ENCODE peak calls at places on chromosome 15, in five cellular contexts. D, Y, C, Z and S are unnamed samples.

GRCh38 chr15:39672184-39672583 is 91.3 kb downstream of the THBS1 start:
- DNase-seq in D (no peak), Z (no peak), C (no peak), Y (no peak), S (no peak)

GRCh38 chr15:101060576-101061551 is 141.7 kb downstream of the LRRK1 start:
- DNase-seq in Y (no peak), C (no peak), D (no peak), Z (no peak), S (no peak)

GRCh38 chr15:27897481-27897880 is 201.6 kb downstream of the OCA2 start:
- DNase-seq in D (no peak), C (no peak), Z (no peak), Y (no peak), S (no peak)

GRCh38 chr15:89091667-89092220 is 3.5 kb downstream of the ABHD2 start:
- DNase-seq in Z (no peak), Y (no peak), C (no peak), D (peak; percentile 33), S (no peak)

GRCh38 chr15:70856884-70857546 is 3.1 kb upstream of the LARP6 start:
- DNase-seq in D (peak; percentile 68), Y (peak; percentile 99), C (no peak), Z (no peak), S (peak; percentile 67)

GRCh38 chr15:39200586-39200985 is 380.3 kb upstream of the THBS1 start:
- DNase-seq in C (no peak), Y (no peak), Z (no peak), D (no peak), S (no peak)

GRCh38 chr15:27256446-27256845 is 285.5 kb downstream of the GABRG3 start:
- DNase-seq in C (no peak), Z (no peak), D (no peak), Y (no peak), S (no peak)

GRCh38 chr15:40452296-40453090 is 11.7 kb downstream of the BAHD1 start:
- DNase-seq in C (no peak), Y (no peak), Z (peak; percentile 25), D (no peak), S (no peak)

GRCh38 chr15:88450125-88450798 is 16.9 kb downstream of the MRPL46 start:
- DNase-seq in C (peak; percentile 44), Y (peak; percentile 25), D (peak; percentile 49), Z (no peak), S (peak; percentile 34)

GRCh38 chr15:49830411-49830810 is 209.6 kb downstream of the DTWD1 start:
- DNase-seq in C (no peak), Y (no peak), Z (no peak), D (no peak), S (no peak)

GRCh38 chr15:88954431-88955277 is 41.5 kb upstream of the MFGE8 start:
- DNase-seq in C (no peak), Z (no peak), D (no peak), Y (no peak), S (no peak)

GRCh38 chr15:31478781-31479221 is 152.2 kb downstream of the KLF13 start:
- DNase-seq in Z (no peak), C (no peak), Y (no peak), D (peak; percentile 25), S (no peak)

GRCh38 chr15:83372434-83372873 is 74.7 kb upstream of the SH3GL3 start:
- DNase-seq in D (no peak), C (no peak), Z (no peak), Y (no peak), S (no peak)

GRCh38 chr15:100759116-100759515 is 120.5 kb upstream of the ALDH1A3 start:
- DNase-seq in Z (no peak), D (no peak), C (no peak), Y (no peak), S (no peak)

GRCh38 chr15:65146438-65146837 is 12.8 kb upstream of the PDCD7 start:
- DNase-seq in Y (no peak), Z (no peak), C (no peak), D (no peak), S (no peak)

GRCh38 chr15:94232107-94232506 is 746 bp downstream of the MCTP2 start:
- DNase-seq in Z (no peak), D (no peak), C (no peak), Y (no peak), S (no peak)

GRCh38 chr15:72242775-72243370 is 11.9 kb upstream of the PKM start:
- DNase-seq in C (no peak), D (no peak), Y (no peak), Z (no peak), S (no peak)

GRCh38 chr15:70257573-70258220 is 160.0 kb upstream of the TLE3 start:
- DNase-seq in D (no peak), C (no peak), Y (no peak), Z (peak; percentile 60), S (no peak)

GRCh38 chr15:68500363-68501317 is 68.7 kb upstream of the ITGA11 start:
- DNase-seq in Z (no peak), D (no peak), Y (no peak), C (no peak), S (no peak)

GRCh38 chr15:44102675-44103254 is 92.3 kb downstream of the FRMD5 start:
- DNase-seq in D (no peak), Y (peak; percentile 97), Z (no peak), C (no peak), S (no peak)

GRCh38 chr15:92951800-92952199 is 51.7 kb downstream of the CHD2 start:
- DNase-seq in D (no peak), Y (no peak), C (no peak), Z (no peak), S (no peak)

GRCh38 chr15:22917556-22917955 is 62.6 kb downstream of the CYFIP1 start:
- DNase-seq in Z (no peak), C (no peak), D (no peak), Y (no peak), S (no peak)

GRCh38 chr15:40449275-40449674 is 8.5 kb downstream of the BAHD1 start:
- DNase-seq in Y (no peak), D (no peak), Z (no peak), C (no peak), S (no peak)

GRCh38 chr15:58864602-58865419 is 68.7 kb downstream of the SLTM start:
- DNase-seq in Z (no peak), D (peak; percentile 65), Y (no peak), C (no peak), S (peak; percentile 75)

GRCh38 chr15:85582076-85582718 is 201.8 kb downstream of the AKAP13 start:
- DNase-seq in C (peak; percentile 49), Z (peak; percentile 65), Y (no peak), D (no peak), S (peak; percentile 66)

GRCh38 chr15:89321521-89322410 is 12.9 kb downstream of the POLG start:
- DNase-seq in D (peak; percentile 87), Y (no peak), Z (no peak), C (no peak), S (no peak)

GRCh38 chr15:56040081-56041035 is 46.9 kb upstream of the NEDD4 start:
- DNase-seq in D (peak; percentile 69), C (no peak), Z (no peak), Y (peak; percentile 81), S (peak; percentile 89)

GRCh38 chr15:69408841-69409240 is 5.3 kb upstream of the KIF23 start:
- DNase-seq in Z (no peak), C (no peak), Y (no peak), D (no peak), S (no peak)

GRCh38 chr15:73240864-73241499 is 127.8 kb downstream of the HCN4 start:
- DNase-seq in Y (no peak), Z (peak; percentile 74), C (peak; percentile 73), D (peak; percentile 65), S (peak; percentile 75)

GRCh38 chr15:47376190-47376589 is 341.1 kb upstream of the SEMA6D start:
- DNase-seq in Y (no peak), C (no peak), D (no peak), Z (no peak), S (no peak)

GRCh38 chr15:47378527-47378926 is 338.8 kb upstream of the SEMA6D start:
- DNase-seq in C (no peak), Z (no peak), Y (no peak), D (no peak), S (no peak)

GRCh38 chr15:47371939-47372338 is 345.4 kb upstream of the SEMA6D start:
- DNase-seq in D (no peak), C (no peak), Z (no peak), Y (no peak), S (no peak)

GRCh38 chr15:47377465-47377864 is 339.8 kb upstream of the SEMA6D start:
- DNase-seq in Y (no peak), C (no peak), D (no peak), Z (no peak), S (no peak)

DNA sequence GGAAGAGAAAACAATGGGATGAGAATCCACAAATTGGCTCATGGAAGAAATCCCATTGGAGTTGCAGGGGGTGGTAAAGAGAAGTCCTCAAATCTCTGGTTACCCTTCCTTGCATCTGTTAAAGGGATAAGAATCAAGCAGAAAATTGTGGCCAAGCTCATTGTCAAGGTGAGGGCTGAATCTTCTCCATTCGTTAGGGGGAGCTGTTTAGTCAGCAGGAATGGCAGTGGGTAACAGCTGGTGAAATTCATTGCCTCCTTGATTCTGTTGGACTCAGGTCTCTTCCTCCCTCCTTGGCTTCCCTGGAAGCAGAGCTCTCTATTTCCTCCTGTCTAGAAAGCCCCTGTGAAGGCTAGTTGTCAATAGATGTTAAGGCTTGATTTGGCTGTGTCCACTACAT is 343.1 kb upstream of the SEMA6D start:
- DNase-seq in C (no peak), Z (no peak), Y (no peak), D (no peak), S (peak; percentile 10)
- TF ChIP-seq CTCF in C (no peak), Z (no peak), Y (peak; percentile 15), D (no peak), S (no peak)

GRCh38 chr15:63501256-63502089 is 2.9 kb upstream of the USP3 start:
- DNase-seq in Y (no peak), Z (peak; percentile 72), D (peak; percentile 89), C (peak; percentile 40), S (peak; percentile 87)
- H3K4me1 ChIP-seq in Y (peaks cover 72% of the 10 kb centered on the region), Z (peaks cover 52% of the 10 kb centered on the region), D (peaks cover 47% of the 10 kb centered on the region), C (peaks cover 78% of the 10 kb centered on the region), S (peaks cover 42% of the 10 kb centered on the region)

GRCh38 chr15:41564286-41564959 is 5.4 kb downstream of the TYRO3 start:
- DNase-seq in Z (no peak), Y (no peak), C (no peak), D (no peak), S (no peak)
- H3K27ac ChIP-seq in Z (no peak overlapping the region), Y (no peak overlapping the region), C (no peak overlapping the region), D (no peak overlapping the region), S (no peak overlapping the region)

GRCh38 chr15:60183366-60183765 is 179.3 kb downstream of the FOXB1 start:
- DNase-seq in C (no peak), Y (no peak), D (no peak), Z (no peak), S (no peak)

GRCh38 chr15:60184579-60184978 is 180.5 kb downstream of the FOXB1 start:
- DNase-seq in C (no peak), D (no peak), Y (no peak), Z (no peak), S (no peak)

GRCh38 chr15:60179786-60180391 is 175.8 kb downstream of the FOXB1 start:
- DNase-seq in Z (peak; percentile 33), Y (peak; percentile 20), D (no peak), C (peak; percentile 24), S (peak; percentile 25)
- TF ChIP-seq CTCF in Z (peak; percentile 79), Y (peak; percentile 83), D (peak; percentile 86), C (peak; percentile 94), S (peak; percentile 71)

GRCh38 chr15:78069630-78070029 is 7.9 kb downstream of the TBC1D2B start:
- DNase-seq in Z (no peak), C (no peak), D (no peak), Y (no peak), S (no peak)
- H3K4me1 ChIP-seq in Z (peaks cover 50% of the 10 kb centered on the region), C (peaks cover 88% of the 10 kb centered on the region), D (peaks cover 68% of the 10 kb centered on the region), Y (peaks cover 89% of the 10 kb centered on the region), S (peaks cover 87% of the 10 kb centered on the region)

GRCh38 chr15:76996526-76997401 is 1.8 kb downstream of the PSTPIP1 start:
- DNase-seq in C (peak; percentile 72), Y (no peak), Z (peak; percentile 34), D (no peak), S (no peak)
- H3K27ac ChIP-seq in C (peak overlapping the region; percentile 81), Y (no peak overlapping the region), Z (peak overlapping the region; percentile 74), D (no peak overlapping the region), S (no peak overlapping the region)